ENCODE peak calls at places on chromosome 20, in four cellular contexts. E is effector CD4-positive, alpha-beta T cell; M is body of pancreas; O is RWPE1. B is an unnamed sample.
A peak's percentile ranks its signal among the peaks of the same experiment; 100 is the strongest.

GRCh38 chr20:20578838-20579237 is 133.6 kb downstream of the RALGAPA2 start:
- DNase-seq in M (no peak), O (no peak), E (no peak), B (no peak)

GRCh38 chr20:62413896-62414481 is 6.9 kb upstream of the CABLES2 start:
- DNase-seq in M (no peak), E (no peak), O (no peak), B (no peak)

GRCh38 chr20:33518071-33518470 is 28.2 kb downstream of the CBFA2T2 start:
- DNase-seq in E (no peak), O (peak; percentile 57), M (no peak), B (peak; percentile 73)

GRCh38 chr20:33796907-33797544 is 14.1 kb upstream of the CHMP4B start:
- DNase-seq in O (peak; percentile 68), M (no peak), E (no peak), B (no peak)

GRCh38 chr20:47204008-47204745 is 152.3 kb downstream of the ZMYND8 start:
- DNase-seq in M (no peak), O (peak; percentile 79), E (no peak), B (peak; percentile 93)

GRCh38 chr20:34747479-34747878 is 43.3 kb downstream of the TP53INP2 start:
- DNase-seq in O (no peak), E (no peak), M (no peak), B (no peak)

GRCh38 chr20:34311118-34312023 is 8.2 kb upstream of the AHCY start:
- DNase-seq in E (no peak), O (no peak), M (peak; percentile 76), B (no peak)

GRCh38 chr20:32282461-32282860 is 5.0 kb downstream of the KIF3B start:
- DNase-seq in O (no peak), M (peak; percentile 90), E (no peak), B (no peak)

GRCh38 chr20:53216856-53217576 is 244.9 kb downstream of the TSHZ2 start:
- DNase-seq in M (peak; percentile 72), E (peak; percentile 77), O (peak; percentile 78), B (peak; percentile 37)

GRCh38 chr20:38252292-38253288 is 7.9 kb downstream of the KIAA1755 start:
- DNase-seq in O (no peak), M (no peak), E (no peak), B (no peak)

GRCh38 chr20:62832212-62832922 is 15.5 kb downstream of the COL9A3 start:
- DNase-seq in O (no peak), E (no peak), M (peak; percentile 83), B (no peak)

GRCh38 chr20:18853946-18854646 is 40.5 kb downstream of the SCP2D1 start:
- DNase-seq in M (no peak), O (no peak), E (no peak), B (no peak)

GRCh38 chr20:54017846-54018245 is 52.5 kb downstream of the BCAS1 start:
- DNase-seq in O (no peak), E (no peak), M (no peak), B (no peak)

GRCh38 chr20:58625585-58625984 is 25.5 kb upstream of the STX16 start:
- DNase-seq in M (no peak), E (no peak), O (no peak), B (no peak)

GRCh38 chr20:43349841-43350240 is 107.9 kb upstream of the SRSF6 start:
- DNase-seq in O (no peak), M (no peak), E (no peak), B (no peak)

GRCh38 chr20:32505723-32506473 is 79.2 kb downstream of the NOL4L start:
- DNase-seq in O (no peak), M (peak; percentile 7), E (no peak), B (no peak)

GRCh38 chr20:60352580-60352979 is 394.4 kb downstream of the CDH26 start:
- DNase-seq in M (no peak), O (no peak), E (no peak), B (no peak)

GRCh38 chr20:63381781-63382431 is 20.8 kb upstream of the CHRNA4 start:
- DNase-seq in E (peak; percentile 31), M (no peak), O (peak; percentile 68), B (no peak)

GRCh38 chr20:4607287-4607713 is 114.4 kb upstream of the PRND start:
- DNase-seq in O (peak; percentile 74), M (peak; percentile 55), E (peak; percentile 48), B (peak; percentile 40)

GRCh38 chr20:17508756-17509155 is 22.4 kb downstream of the BFSP1 start:
- DNase-seq in M (no peak), E (no peak), O (no peak), B (no peak)

GRCh38 chr20:57619053-57619831 is 984 bp downstream of the ZBP1 start:
- DNase-seq in M (no peak), O (no peak), E (peak; percentile 56), B (no peak)

GRCh38 chr20:31257364-31257763 is at the start of gene DEFB115:
- DNase-seq in O (no peak), E (no peak), M (no peak), B (no peak)

GRCh38 chr20:9359561-9360308 is 154.7 kb upstream of the LAMP5 start:
- DNase-seq in O (peak; percentile 31), E (no peak), M (peak; percentile 41), B (peak; percentile 30)

GRCh38 chr20:23139524-23139923 is 53.4 kb upstream of the CD93 start:
- DNase-seq in E (no peak), O (peak; percentile 82), M (peak; percentile 2), B (peak; percentile 82)

GRCh38 chr20:11296221-11296620 is 621.5 kb upstream of the BTBD3 start:
- DNase-seq in O (no peak), M (no peak), E (no peak), B (no peak)

GRCh38 chr20:36155991-36156390 is 1.5 kb downstream of the EPB41L1 start:
- DNase-seq in O (no peak), M (no peak), E (no peak), B (no peak)

GRCh38 chr20:45405566-45406259 is 2.4 kb upstream of the DBNDD2 start:
- DNase-seq in E (no peak), M (no peak), O (peak; percentile 34), B (no peak)